ENCODE peak calls at places on chromosomes 12 and 14, in nine cellular contexts. P is T-helper 1 cell, R is T-cell, B is cardiac muscle cell, W is K562, Q is tibial artery, O is islet precursor cell, Z is PC-3, K is activated T-cell treated with anti-CD3 and anti-CD28 coated beads for 1 hour. E is an unnamed sample.

GRCh38 chr12:49334226-49334625 is 2.8 kb downstream of the C1QL4 start:
- DNase-seq in P (no peak), K (no peak), W (no peak), B (no peak), O (no peak), Q (no peak), Z (no peak), R (no peak), E (no peak)

GRCh38 chr14:96299441-96299840 is 43.4 kb downstream of the BDKRB1 start:
- DNase-seq in B (no peak), Q (no peak), O (no peak), Z (no peak), W (no peak), R (no peak), K (no peak), P (no peak), E (no peak)

GRCh38 chr12:46560078-46560477 is 187.5 kb upstream of the SLC38A2 start:
- DNase-seq in Q (no peak), O (no peak), R (no peak), B (no peak), K (no peak), W (no peak), P (no peak), Z (no peak), E (peak)

GRCh38 chr12:70646850-70647249 is 9.6 kb upstream of the PTPRB start:
- DNase-seq in W (no peak), B (peak), P (no peak), Z (peak), R (no peak), Q (no peak), O (no peak), K (no peak), E (peak)

GRCh38 chr14:54955143-54955542 is 52.5 kb upstream of the GCH1 start:
- DNase-seq in O (no peak), Q (no peak), B (no peak), P (no peak), K (no peak), W (no peak), Z (no peak), R (no peak), E (no peak)

GRCh38 chr12:95693689-95694088 is 96.9 kb downstream of the NTN4 start:
- DNase-seq in P (no peak), W (no peak), K (no peak), R (no peak), Z (no peak), B (no peak), Q (no peak), O (no peak), E (no peak)

GRCh38 chr12:132317233-132317938 is 12.0 kb downstream of the GALNT9 start:
- DNase-seq in W (no peak), B (no peak), O (no peak), K (no peak), P (no peak), R (no peak), Q (no peak), Z (no peak), E (no peak)

GRCh38 chr12:563250-563781 is 99.9 kb downstream of the NINJ2 start:
- DNase-seq in Q (no peak), R (peak), K (peak), B (no peak), O (no peak), Z (no peak), P (peak), W (no peak), E (no peak)

GRCh38 chr12:93032748-93033147 is 103.7 kb upstream of the EEA1 start:
- DNase-seq in O (no peak), P (no peak), R (no peak), Q (no peak), W (no peak), Z (no peak), B (peak), K (no peak), E (no peak)

GRCh38 chr12:112419269-112420133 is 754 bp downstream of the PTPN11 start:
- DNase-seq in B (peak), K (peak), P (no peak), Z (peak), R (no peak), O (peak), W (no peak), Q (peak), E (peak)

GRCh38 chr14:104970231-104971068 is 7.7 kb downstream of the AHNAK2 start:
- DNase-seq in R (no peak), W (peak), P (no peak), Z (peak), O (peak), B (peak), Q (peak), K (no peak), E (peak)

GRCh38 chr14:88029500-88029899 is 24.6 kb downstream of the GPR65 start:
- DNase-seq in Q (no peak), P (no peak), W (no peak), B (no peak), K (no peak), O (no peak), R (no peak), Z (peak), E (peak)

GRCh38 chr12:79534029-79534867 is 156.5 kb downstream of the PAWR start:
- DNase-seq in O (no peak), R (no peak), B (peak), W (no peak), Q (no peak), P (no peak), K (no peak), Z (peak), E (no peak)

GRCh38 chr12:105256921-105257320 is 20.9 kb upstream of the APPL2 start:
- DNase-seq in Z (peak), B (no peak), W (no peak), R (no peak), P (no peak), Q (no peak), K (no peak), O (no peak), E (no peak)

GRCh38 chr12:65925626-65926025 is 101.3 kb downstream of the HMGA2 start:
- DNase-seq in O (no peak), K (no peak), Z (no peak), B (no peak), P (no peak), W (no peak), Q (no peak), R (no peak), E (no peak)

GRCh38 chr12:99984271-99985128 is at the start of gene ANKS1B:
- DNase-seq in P (no peak), Q (peak), Z (peak), B (peak), K (no peak), O (peak), W (peak), R (no peak), E (no peak)

GRCh38 chr14:100159107-100159864 is at the start of gene DEGS2:
- DNase-seq in P (peak), Q (no peak), W (peak), K (peak), B (no peak), O (no peak), Z (peak), R (no peak), E (no peak)

GRCh38 chr12:95624544-95624943 is 73.3 kb upstream of the USP44 start:
- DNase-seq in K (no peak), B (no peak), Z (no peak), R (no peak), W (no peak), Q (no peak), P (no peak), O (no peak), E (peak)

GRCh38 chr14:73759183-73759713 is 45.1 kb upstream of the PNMA1 start:
- DNase-seq in P (peak), K (peak), B (peak), Q (peak), W (peak), R (peak), Z (peak), O (peak), E (no peak)

GRCh38 chr12:65608319-65608916 is 215.9 kb upstream of the HMGA2 start:
- DNase-seq in R (no peak), Q (no peak), P (no peak), K (no peak), W (no peak), O (no peak), Z (peak), B (no peak), E (peak)

GRCh38 chr14:102086346-102086971 is 385 bp downstream of the HSP90AA1 start:
- DNase-seq in O (no peak), K (peak), Z (peak), B (peak), P (peak), W (peak), R (peak), Q (peak), E (peak)

GRCh38 chr14:67166450-67166853 is 22.8 kb upstream of the GARIN2 start:
- DNase-seq in B (peak), Q (no peak), Z (peak), W (no peak), R (no peak), K (peak), P (peak), O (no peak), E (peak)

GRCh38 chr12:118190266-118190665 is 54.3 kb downstream of the PEBP1 start:
- DNase-seq in W (no peak), K (no peak), O (no peak), Z (no peak), Q (no peak), P (no peak), R (no peak), B (peak), E (no peak)

GRCh38 chr14:91164676-91165075 is 50.8 kb downstream of the DGLUCY start:
- DNase-seq in Z (peak), P (no peak), B (no peak), W (no peak), R (no peak), Q (no peak), O (peak), K (no peak), E (peak)

GRCh38 chr12:23084236-23084995 is 459.4 kb downstream of the ETNK1 start:
- DNase-seq in Q (no peak), O (peak), R (no peak), W (no peak), P (no peak), Z (peak), B (peak), K (no peak), E (peak)

GRCh38 chr14:76599556-76599955 is 161.7 kb upstream of the VASH1 start:
- DNase-seq in K (no peak), Z (no peak), Q (no peak), R (no peak), O (peak), B (no peak), P (no peak), W (no peak), E (no peak)

GRCh38 chr12:120041386-120042231 is 52.6 kb downstream of the BICDL1 start:
- DNase-seq in W (no peak), P (peak), Z (no peak), K (peak), R (peak), O (no peak), B (no peak), Q (no peak), E (no peak)

GRCh38 chr14:73494593-73494992 is 3.9 kb downstream of the RIOX1 start:
- DNase-seq in R (no peak), Z (no peak), W (no peak), B (no peak), P (no peak), O (no peak), Q (no peak), K (no peak), E (no peak)

GRCh38 chr14:53711205-53711604 is 245.4 kb downstream of the BMP4 start:
- DNase-seq in W (no peak), O (no peak), R (no peak), P (no peak), K (no peak), Z (no peak), B (no peak), Q (no peak), E (no peak)

GRCh38 chr12:33988888-33989287 is 33.4 kb upstream of the ALG10 start:
- DNase-seq in O (no peak), Z (peak), Q (no peak), R (no peak), B (no peak), K (no peak), W (no peak), P (no peak), E (peak)

GRCh38 chr12:19847294-19848059 is 408.2 kb downstream of the AEBP2 start:
- DNase-seq in R (no peak), W (no peak), Z (no peak), P (no peak), Q (no peak), B (peak), K (no peak), O (peak), E (no peak)

GRCh38 chr14:102826161-102826560 is 48.9 kb downstream of the TRAF3 start:
- DNase-seq in K (no peak), O (no peak), Q (no peak), R (no peak), W (no peak), Z (no peak), B (no peak), P (no peak), E (no peak)

GRCh38 chr12:26807292-26807691 is 25.7 kb downstream of the ITPR2 start:
- DNase-seq in R (no peak), Z (no peak), P (no peak), Q (no peak), W (no peak), K (no peak), B (no peak), O (no peak), E (no peak)

GRCh38 chr14:93536945-93537344 is 106.2 kb downstream of the UNC79 start:
- DNase-seq in W (no peak), R (no peak), B (no peak), K (no peak), O (no peak), Q (no peak), Z (peak), P (no peak), E (no peak)

GRCh38 chr14:43687866-43688265 is 819.2 kb downstream of the FSCB start:
- DNase-seq in Q (no peak), K (no peak), P (no peak), R (no peak), O (no peak), Z (peak), W (no peak), B (peak), E (peak)

GRCh38 chr14:57870686-57871457 is 5.0 kb upstream of the SLC35F4 start:
- DNase-seq in O (no peak), P (no peak), B (no peak), R (no peak), Z (no peak), Q (no peak), K (no peak), W (no peak), E (no peak)